ENCODE peak calls at places on chromosomes 13 and 19, in four cellular contexts. A is pons; D is activated naive CD8-positive, alpha-beta T cell treated with anti-CD3 and anti-CD28 coated beads, Interleukin-2, amount 50 U/mL, for 24 hours; C is stimulated activated CD4-positive, alpha-beta T cell treated with anti-CD3 and anti-CD28 coated beads, Interleukin-2, amount 100 ng/mL, for 24 hours. W is an unnamed sample.

GRCh38 chr19:16542894-16543498 is 759 bp upstream of the CHERP start:
- DNase-seq in A (no peak), D (no peak), C (peak; percentile 25), W (no peak)

GRCh38 chr19:3184847-3185481 is 766 bp upstream of the NCLN start:
- DNase-seq in A (no peak), D (peak; percentile 69), C (peak; percentile 69), W (peak; percentile 84)

GRCh38 chr13:48068952-48069351 is 26.0 kb downstream of the MED4 start:
- DNase-seq in A (no peak), D (no peak), C (no peak), W (no peak)

GRCh38 chr19:294819-295686 is 3.9 kb upstream of the PLPP2 start:
- DNase-seq in A (no peak), D (peak; percentile 66), C (peak; percentile 67), W (no peak)

GRCh38 chr13:77637583-77637982 is 59.9 kb upstream of the SLAIN1 start:
- DNase-seq in A (no peak), D (no peak), C (no peak), W (no peak)

GRCh38 chr13:78241278-78241919 is 322.8 kb upstream of the EDNRB start:
- DNase-seq in A (peak; percentile 24), D (peak; percentile 26), C (peak; percentile 45), W (no peak)

GRCh38 chr13:48411281-48412099 is 1.4 kb downstream of the LPAR6 start:
- DNase-seq in A (no peak), D (no peak), C (peak; percentile 16), W (no peak)

GRCh38 chr13:30735025-30735967 is at the start of gene ALOX5AP:
- DNase-seq in A (peak; percentile 55), D (peak; percentile 34), C (peak; percentile 28), W (no peak)

GRCh38 chr13:77113496-77113895 is 86.5 kb upstream of the FBXL3 start:
- DNase-seq in A (no peak), D (no peak), C (no peak), W (no peak)

GRCh38 chr13:72849571-72849970 is 67.6 kb downstream of the PIBF1 start:
- DNase-seq in A (no peak), D (no peak), C (no peak), W (no peak)

GRCh38 chr19:2552859-2553258 is 76.9 kb downstream of the GADD45B start:
- DNase-seq in A (peak; percentile 67), D (peak; percentile 50), C (peak; percentile 43), W (no peak)

GRCh38 chr13:60727140-60727539 is 330.1 kb downstream of the TDRD3 start:
- DNase-seq in A (no peak), D (no peak), C (no peak), W (no peak)

GRCh38 chr19:48487944-48488343 is 18.8 kb downstream of the CYTH2 start:
- DNase-seq in A (no peak), D (no peak), C (no peak), W (no peak)

GRCh38 chr13:32047088-32047487 is 15.5 kb downstream of the FRY start:
- DNase-seq in A (no peak), D (no peak), C (no peak), W (no peak)

GRCh38 chr19:18479964-18480723 is 41.7 kb downstream of the ELL start:
- DNase-seq in A (no peak), D (no peak), C (no peak), W (peak; percentile 86)

W was measured in sciatic nerve.